ENCODE peak calls at places on chromosomes 1 and 21, in six cellular contexts. F, U, J, P, W and I are unnamed samples.

GRCh38 chr1:91874167-91874566 is 11.8 kb downstream of the TGFBR3 start:
- DNase-seq in F (no peak), U (no peak), J (no peak), P (no peak), W (no peak), I (no peak)

GRCh38 chr21:36079010-36079649 is 9.3 kb downstream of the CBR1 start:
- DNase-seq in F (no peak), U (no peak), J (no peak), P (no peak), W (peak), I (no peak)

GRCh38 chr1:54774820-54775498 is 10.6 kb upstream of the PARS2 start:
- DNase-seq in F (no peak), U (no peak), J (peak), P (no peak), W (peak), I (no peak)

GRCh38 chr1:34645919-34646318 is 108.9 kb upstream of the GJB5 start:
- DNase-seq in F (no peak), U (no peak), J (no peak), P (no peak), W (no peak), I (no peak)

GRCh38 chr21:41803316-41803715 is 36.5 kb upstream of the RIPK4 start:
- DNase-seq in F (peak), U (no peak), J (no peak), P (no peak), W (no peak), I (no peak)

GRCh38 chr1:11649237-11649623 is 5.0 kb downstream of the FBXO2 start:
- DNase-seq in F (no peak), U (no peak), J (no peak), P (peak), W (no peak), I (no peak)

GRCh38 chr1:183593356-183593755 is 3.1 kb upstream of the NCF2 start:
- DNase-seq in F (no peak), U (no peak), J (no peak), P (no peak), W (no peak), I (no peak)

GRCh38 chr21:40634141-40634540 is 212.8 kb downstream of the DSCAM start:
- DNase-seq in F (no peak), U (no peak), J (no peak), P (no peak), W (no peak), I (no peak)

GRCh38 chr21:46119565-46120271 is 21.8 kb downstream of the COL6A2 start:
- DNase-seq in F (no peak), U (no peak), J (no peak), P (peak), W (no peak), I (no peak)

GRCh38 chr1:26161408-26162219 is 2.7 kb downstream of the FAM110D start:
- DNase-seq in F (peak), U (no peak), J (peak), P (peak), W (peak), I (peak)

GRCh38 chr1:178749581-178750166 is 24.6 kb downstream of the RALGPS2 start:
- DNase-seq in F (no peak), U (no peak), J (peak), P (no peak), W (peak), I (no peak)

GRCh38 chr1:183812111-183812510 is 7.2 kb downstream of the RGL1 start:
- DNase-seq in F (no peak), U (no peak), J (peak), P (no peak), W (no peak), I (no peak)

GRCh38 chr1:153968000-153968363 is 280 bp downstream of the CREB3L4 start:
- DNase-seq in F (no peak), U (no peak), J (no peak), P (no peak), W (peak), I (no peak)

GRCh38 chr1:24580756-24581155 is 24.9 kb downstream of the NCMAP start:
- DNase-seq in F (no peak), U (no peak), J (no peak), P (no peak), W (no peak), I (no peak)

GRCh38 chr1:107963601-107964396 is 1.2 kb downstream of the VAV3 start:
- DNase-seq in F (peak), U (no peak), J (peak), P (peak), W (peak), I (peak)

GRCh38 chr1:161342836-161343235 is 24.8 kb downstream of the CFAP126 start:
- DNase-seq in F (no peak), U (no peak), J (no peak), P (no peak), W (no peak), I (no peak)

GRCh38 chr1:2840036-2840809 is 38.7 kb upstream of the TTC34 start:
- DNase-seq in F (no peak), U (no peak), J (no peak), P (no peak), W (no peak), I (no peak)

GRCh38 chr21:28126521-28127317 is 866.0 kb downstream of the LTN1 start:
- DNase-seq in F (no peak), U (no peak), J (no peak), P (no peak), W (no peak), I (no peak)

GRCh38 chr1:23436520-23437354 is 12.2 kb upstream of the TCEA3 start:
- DNase-seq in F (no peak), U (no peak), J (no peak), P (no peak), W (no peak), I (peak)

GRCh38 chr1:18739956-18740355 is 109.3 kb downstream of the PAX7 start:
- DNase-seq in F (no peak), U (no peak), J (no peak), P (no peak), W (no peak), I (no peak)

GRCh38 chr1:166272851-166273250 is 106.0 kb upstream of the FAM78B start:
- DNase-seq in F (no peak), U (no peak), J (no peak), P (no peak), W (no peak), I (no peak)
- H3K4me3 ChIP-seq in F (no peak), U (no peak), J (no peak), P (no peak), W (no peak), I (no peak)

GRCh38 chr1:113981962-113982931 is 3.0 kb downstream of the OLFML3 start:
- DNase-seq in F (peak), U (no peak), J (peak), P (peak), W (peak), I (no peak)

GRCh38 chr1:113983826-113984225 is 4.6 kb downstream of the OLFML3 start:
- DNase-seq in F (no peak), U (no peak), J (no peak), P (no peak), W (no peak), I (no peak)

GRCh38 chr1:113984710-113985109 is 5.4 kb downstream of the OLFML3 start:
- DNase-seq in F (no peak), U (no peak), J (peak), P (no peak), W (no peak), I (no peak)

GRCh38 chr1:113980120-113980519 is 846 bp downstream of the OLFML3 start:
- DNase-seq in F (no peak), U (no peak), J (peak), P (no peak), W (peak), I (no peak)

GRCh38 chr1:113982955-113983742 is 3.9 kb downstream of the OLFML3 start:
- DNase-seq in F (no peak), U (no peak), J (no peak), P (no peak), W (no peak), I (no peak)
- H3K4me3 ChIP-seq in F (no peak), U (no peak), J (peak), P (peak), W (peak), I (no peak)

GRCh38 chr1:240019524-240019923 is 72.2 kb upstream of the FMN2 start:
- DNase-seq in F (no peak), U (no peak), J (no peak), P (no peak), W (no peak), I (no peak)
- H3K4me3 ChIP-seq in F (no peak), U (no peak), J (no peak), P (no peak), W (no peak), I (no peak)

GRCh38 chr1:41805771-41806471 is 112.8 kb downstream of the HIVEP3 start:
- DNase-seq in F (no peak), U (no peak), J (no peak), P (peak), W (no peak), I (no peak)
- H3K4me3 ChIP-seq in F (no peak), U (no peak), J (no peak), P (no peak), W (no peak), I (no peak)